ENCODE peak calls at places on chromosome 18, in seven cellular contexts. C is esophagus squamous epithelium, J is OCI-LY7, W is adrenal gland, R is astrocyte, O is IMR-90, V is stomach. K is an unnamed sample.
A peak's percentile ranks its signal among the peaks of the same experiment; 100 is the strongest.

GRCh38 chr18:70419526-70419925 is 130.7 kb downstream of the SOCS6 start:
- DNase-seq in W (no peak), V (no peak), O (peak; percentile 77), J (no peak), C (no peak), R (peak; percentile 90), K (no peak)

GRCh38 chr18:26489881-26490280 is 58.5 kb downstream of the KCTD1 start:
- DNase-seq in J (no peak), V (no peak), W (no peak), R (no peak), O (peak; percentile 19), C (no peak), K (no peak)

GRCh38 chr18:79604205-79604912 is 75.2 kb upstream of the CTDP1 start:
- DNase-seq in W (peak; percentile 2), V (no peak), O (no peak), C (no peak), R (no peak), J (no peak), K (no peak)

GRCh38 chr18:5895886-5896740 is 791 bp upstream of the TMEM200C start:
- DNase-seq in O (peak; percentile 74), R (peak; percentile 59), W (peak; percentile 71), V (no peak), J (no peak), C (no peak), K (no peak)

GRCh38 chr18:43279015-43279758 is 1.9 kb upstream of the SYT4 start:
- DNase-seq in O (no peak), R (peak; percentile 31), W (no peak), V (no peak), J (peak; percentile 5), C (no peak), K (no peak)

GRCh38 chr18:13161276-13161899 is 57.2 kb upstream of the LDLRAD4 start:
- DNase-seq in O (no peak), R (no peak), J (no peak), V (no peak), W (no peak), C (no peak), K (no peak)

GRCh38 chr18:3261035-3261392 is 919 bp upstream of the MYL12B start:
- DNase-seq in V (no peak), C (no peak), O (no peak), W (no peak), R (no peak), J (no peak), K (no peak)

GRCh38 chr18:51540562-51540961 is 343.1 kb upstream of the MEX3C start:
- DNase-seq in R (no peak), J (no peak), O (no peak), C (no peak), W (no peak), V (no peak), K (no peak)

GRCh38 chr18:79869591-79870368 is 72.0 kb downstream of the KCNG2 start:
- DNase-seq in R (no peak), O (no peak), V (no peak), J (no peak), W (no peak), C (no peak), K (no peak)

GRCh38 chr18:32831781-32832180 is 59.0 kb upstream of the KLHL14 start:
- DNase-seq in C (no peak), V (no peak), O (no peak), W (no peak), J (no peak), R (peak; percentile 13), K (no peak)

DNA sequence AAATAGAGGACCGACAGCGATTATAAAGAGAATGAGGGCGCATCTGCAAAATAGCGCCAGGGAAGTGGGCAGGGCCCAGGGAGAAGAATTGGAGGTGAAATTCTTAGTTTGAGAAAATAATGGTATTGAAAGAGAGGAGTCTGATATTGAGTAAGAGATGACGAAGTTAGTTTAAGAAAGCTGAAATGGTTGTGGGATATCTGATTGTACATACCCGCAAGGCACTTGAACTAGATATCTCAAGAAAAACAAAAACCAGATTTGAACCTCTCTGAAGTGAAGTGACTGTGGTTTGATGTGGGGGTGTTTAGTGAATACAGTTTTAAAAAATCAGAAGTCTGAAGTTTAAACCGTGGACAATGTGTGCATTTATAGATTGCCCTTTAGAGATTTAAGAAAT is 38.9 kb downstream of the ZNF532 start:
- DNase-seq in O (no peak), J (no peak), R (peak; percentile 53), C (no peak), W (no peak), V (no peak), K (no peak)
- H3K36me3 ChIP-seq in O (peaks cover 11% of the 10 kb centered on the region), J (peaks cover 31% of the 10 kb centered on the region), R (peaks cover 12% of the 10 kb centered on the region), C (no peaks in the 10 kb centered on the region), W (no peaks in the 10 kb centered on the region), V (peaks cover 2% of the 10 kb centered on the region), K (no peaks in the 10 kb centered on the region)

GRCh38 chr18:31045599-31045998 is 3.1 kb upstream of the DSC3 start:
- DNase-seq in V (no peak), O (no peak), R (no peak), J (no peak), C (no peak), W (no peak), K (no peak)
- H3K27ac ChIP-seq in V (no peak overlapping the region), O (no peak overlapping the region), R (no peak overlapping the region), J (no peak overlapping the region), C (no peak overlapping the region), W (no peak overlapping the region), K (no peak overlapping the region)

GRCh38 chr18:9103488-9103887 is 989 bp downstream of the NDUFV2 start:
- DNase-seq in V (no peak), O (peak; percentile 49), C (no peak), R (no peak), W (no peak), J (peak; percentile 45), K (no peak)

GRCh38 chr18:9105420-9105819 is 2.9 kb downstream of the NDUFV2 start:
- DNase-seq in V (no peak), W (no peak), C (no peak), R (no peak), O (no peak), J (no peak), K (no peak)

GRCh38 chr18:9102391-9103216 is at the start of gene NDUFV2:
- DNase-seq in O (peak; percentile 93), W (peak; percentile 96), V (peak; percentile 98), R (peak; percentile 86), J (peak; percentile 97), C (peak; percentile 85), K (peak; percentile 92)

GRCh38 chr18:9106094-9106493 is 3.6 kb downstream of the NDUFV2 start:
- DNase-seq in O (no peak), R (no peak), C (no peak), W (no peak), V (no peak), J (no peak), K (no peak)

DNA sequence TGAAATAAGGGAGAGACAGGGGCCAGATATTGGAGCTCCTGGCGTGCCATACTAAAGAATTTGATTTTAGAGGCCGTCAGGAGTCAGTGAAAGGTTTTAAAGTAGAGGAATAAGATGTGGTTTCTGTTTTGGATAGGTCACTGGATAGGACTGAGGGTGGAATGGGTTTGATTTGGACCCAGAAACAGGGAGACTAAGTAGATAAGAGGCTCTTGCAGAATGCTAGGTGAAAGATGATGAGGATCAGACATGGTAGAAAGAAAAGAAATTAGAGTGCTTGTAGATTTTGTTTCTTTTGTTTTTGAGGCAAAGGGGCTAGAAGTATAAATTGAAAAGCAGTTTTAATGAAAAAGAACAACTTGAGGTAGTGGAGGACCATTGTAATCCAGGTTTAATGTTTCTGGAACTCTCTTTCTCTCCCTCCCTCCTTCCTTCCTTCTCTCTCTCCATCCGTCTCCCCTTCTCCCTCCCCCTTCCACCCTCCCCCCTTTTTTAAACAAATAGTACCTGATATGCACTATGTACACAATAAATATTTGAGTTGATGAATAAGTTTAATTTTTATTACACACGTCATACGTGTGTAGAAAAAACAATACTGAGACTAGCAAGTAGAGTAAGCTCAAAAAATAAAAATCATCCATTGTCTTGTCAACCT is 1.9 kb downstream of the NDUFV2 start:
- DNase-seq in J (no peak), W (no peak), R (no peak), O (no peak), C (no peak), V (no peak), K (no peak)
- H3K36me3 ChIP-seq in J (peaks cover 55% of the 10 kb centered on the region), W (no peaks in the 10 kb centered on the region), R (no peaks in the 10 kb centered on the region), O (peaks cover 2% of the 10 kb centered on the region), C (no peaks in the 10 kb centered on the region), V (no peaks in the 10 kb centered on the region), K (no peaks in the 10 kb centered on the region)

DNA sequence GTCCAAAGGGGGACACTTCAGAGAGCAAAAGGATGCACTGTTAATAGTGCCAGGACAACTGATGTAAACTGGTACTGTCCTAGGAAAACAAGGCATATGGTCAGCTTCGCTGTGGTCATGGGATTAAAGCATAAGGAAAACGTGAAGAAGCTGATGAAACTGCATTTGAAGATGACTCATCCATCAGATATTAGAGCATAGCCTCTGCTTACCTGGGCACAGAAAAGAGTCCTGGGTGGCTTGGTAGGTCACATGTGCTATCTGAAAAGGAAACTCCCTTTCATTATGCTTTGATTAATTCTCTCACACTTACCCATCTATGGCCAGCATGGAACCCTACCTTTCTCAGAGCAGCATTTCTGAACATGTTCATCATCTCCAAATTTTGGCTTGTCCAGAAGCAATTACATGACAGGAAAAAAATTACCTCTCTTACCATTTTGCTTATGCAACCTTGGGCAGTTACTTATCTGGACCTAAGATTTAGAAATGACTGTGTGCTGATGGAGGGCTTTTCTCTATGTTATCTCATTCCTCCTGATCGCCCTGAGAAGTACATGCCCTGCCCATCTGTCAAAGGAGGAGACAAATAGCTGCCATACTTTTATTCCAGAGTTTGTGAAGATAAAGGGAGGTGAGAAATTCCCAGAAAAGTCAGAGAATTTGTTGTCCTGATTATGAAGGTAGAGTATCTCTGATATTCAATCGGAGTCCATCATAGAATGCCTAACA is 275.3 kb upstream of the SLC14A2 start:
- DNase-seq in V (no peak), R (no peak), W (no peak), C (no peak), O (no peak), J (no peak), K (no peak)
- H3K27ac ChIP-seq in V (no peak overlapping the region), R (no peak overlapping the region), W (no peak overlapping the region), C (no peak overlapping the region), O (no peak overlapping the region), J (no peak overlapping the region), K (no peak overlapping the region)

GRCh38 chr18:59328683-59329082 is 10.2 kb upstream of the CPLX4 start:
- DNase-seq in C (no peak), W (no peak), R (no peak), V (no peak), O (no peak), J (no peak), K (no peak)

DNA sequence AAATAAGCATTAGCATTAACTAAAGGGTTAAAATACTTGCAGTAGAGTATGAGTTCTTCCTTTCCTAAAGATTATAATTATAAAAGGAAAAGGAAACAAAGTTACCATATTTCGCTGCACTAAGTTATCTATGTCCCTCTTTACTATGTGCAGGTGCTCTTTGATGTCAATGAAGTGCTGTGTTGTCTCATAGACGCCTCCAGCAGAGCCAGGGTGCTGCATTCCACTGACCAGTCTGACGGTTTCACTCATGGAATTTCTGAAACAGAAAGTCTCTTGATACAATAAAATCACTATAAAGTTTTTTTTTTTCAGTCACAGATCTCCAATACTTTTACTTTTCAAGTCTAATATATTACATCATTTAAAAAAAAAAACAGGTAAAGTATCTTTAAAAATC is 14.5 kb upstream of the CPLX4 start:
- DNase-seq in J (no peak), W (no peak), C (no peak), R (no peak), V (no peak), O (no peak), K (no peak)
- H3K36me3 ChIP-seq in J (peaks cover 56% of the 10 kb centered on the region), W (peaks cover 45% of the 10 kb centered on the region), C (peaks cover 15% of the 10 kb centered on the region), R (peaks cover 80% of the 10 kb centered on the region), V (peaks cover 98% of the 10 kb centered on the region), O (peaks cover 35% of the 10 kb centered on the region), K (peaks cover 67% of the 10 kb centered on the region)

GRCh38 chr18:49193896-49194295 is 243.1 kb upstream of the SMAD7 start:
- DNase-seq in O (no peak), W (no peak), C (no peak), J (no peak), R (no peak), V (no peak), K (no peak)
- H3K27ac ChIP-seq in O (no peak overlapping the region), W (no peak overlapping the region), C (no peak overlapping the region), J (no peak overlapping the region), R (no peak overlapping the region), V (no peak overlapping the region), K (no peak overlapping the region)